ENCODE peak calls at places on chromosomes 16 and 17, in eight cellular contexts. E is hypothalamus; I is adipocyte; Q is EL; Y is activated effector memory CD4-positive, alpha-beta T cell treated with Interleukin-2 at 50 U/mL for 16 hours; N is AG09319; H is OCI-LY7; G is mesothelial cell of epicardium. K is an unnamed sample.
A peak's percentile ranks its signal among the peaks of the same experiment; 100 is the strongest.

GRCh38 chr16:15790458-15790857 is 66.4 kb downstream of the MYH11 start:
- DNase-seq in E (no peak), I (peak; percentile 25), Q (no peak), Y (no peak), N (no peak), H (no peak), G (no peak), K (no peak)

GRCh38 chr16:3652373-3653037 is 2.0 kb upstream of the DNASE1 start:
- DNase-seq in E (no peak), I (no peak), Q (no peak), Y (no peak), N (no peak), H (no peak), G (no peak), K (no peak)

GRCh38 chr16:48157794-48158193 is 2.0 kb upstream of the ABCC12 start:
- DNase-seq in E (no peak), I (no peak), Q (no peak), Y (no peak), N (no peak), H (no peak), G (no peak), K (no peak)

GRCh38 chr16:80006175-80006895 is 405.8 kb upstream of the MAF start:
- DNase-seq in E (no peak), I (peak; percentile 34), Q (peak; percentile 14), Y (no peak), N (no peak), H (no peak), G (no peak), K (no peak)

GRCh38 chr17:4559851-4560820 is at the start of gene GGT6:
- DNase-seq in E (no peak), I (no peak), Q (no peak), Y (no peak), N (no peak), H (no peak), G (no peak), K (no peak)

GRCh38 chr16:46882304-46882939 is 1.7 kb upstream of the GPT2 start:
- DNase-seq in E (no peak), I (no peak), Q (no peak), Y (no peak), N (no peak), H (no peak), G (no peak), K (no peak)

GRCh38 chr17:78875331-78875730 is 27.7 kb downstream of the CEP295NL start:
- DNase-seq in E (no peak), I (no peak), Q (no peak), Y (no peak), N (no peak), H (no peak), G (no peak), K (no peak)

GRCh38 chr17:3335876-3336275 is 37.7 kb upstream of the OR3A1 start:
- DNase-seq in E (no peak), I (no peak), Q (no peak), Y (no peak), N (no peak), H (no peak), G (no peak), K (no peak)

GRCh38 chr16:29686740-29687327 is 7.9 kb downstream of the QPRT start:
- DNase-seq in E (no peak), I (no peak), Q (no peak), Y (no peak), N (no peak), H (no peak), G (no peak), K (no peak)

GRCh38 chr16:81752225-81752875 is 26.7 kb upstream of the PLCG2 start:
- DNase-seq in E (peak; percentile 7), I (no peak), Q (peak; percentile 34), Y (no peak), N (no peak), H (peak; percentile 89), G (no peak), K (peak; percentile 93)

GRCh38 chr16:89019511-89019910 is 42.5 kb upstream of the CBFA2T3 start:
- DNase-seq in E (no peak), I (no peak), Q (no peak), Y (no peak), N (no peak), H (no peak), G (no peak), K (no peak)

GRCh38 chr16:69840975-69841374 is 78.8 kb downstream of the WWP2 start:
- DNase-seq in E (no peak), I (no peak), Q (no peak), Y (no peak), N (no peak), H (no peak), G (no peak), K (no peak)

GRCh38 chr16:47995354-47995753 is 160.4 kb downstream of the ABCC12 start:
- DNase-seq in E (no peak), I (no peak), Q (no peak), Y (no peak), N (no peak), H (no peak), G (no peak), K (no peak)

GRCh38 chr16:30567991-30568638 is 3.4 kb downstream of the ZNF688 start:
- DNase-seq in E (no peak), I (peak; percentile 58), Q (peak; percentile 68), Y (no peak), N (peak; percentile 38), H (peak; percentile 66), G (no peak), K (no peak)

GRCh38 chr17:71313866-71314265 is 807.0 kb upstream of the SOX9 start:
- DNase-seq in E (no peak), I (no peak), Q (no peak), Y (no peak), N (no peak), H (no peak), G (no peak), K (no peak)

GRCh38 chr17:82228842-82229685 is at the start of gene SLC16A3:
- DNase-seq in E (no peak), I (peak; percentile 92), Q (peak; percentile 86), Y (peak; percentile 51), N (no peak), H (peak; percentile 45), G (no peak), K (no peak)

GRCh38 chr16:21614896-21615295 is 15.5 kb downstream of the METTL9 start:
- DNase-seq in E (no peak), I (no peak), Q (no peak), Y (no peak), N (no peak), H (no peak), G (no peak), K (no peak)